ENCODE peak calls at places on chromosomes 5 and 9, in seven cellular contexts. K is brain microvascular endothelial cell; F is fibroblast of lung; G is heart right ventricle; L is Peyer's patch; P is BE2C; N is CD4-positive, alpha-beta T cell. R is an unnamed sample. For H3K27me3, the result is how much of the 10 kb centered on the place peaks cover.

GRCh38 chr9:107548298-107549142 is 59.0 kb upstream of the KLF4 start:
- DNase-seq in K (peak), F (peak), G (peak), L (peak), P (no peak), N (no peak), R (no peak)

GRCh38 chr5:14465086-14465485 is 116.5 kb upstream of the OTULINL start:
- DNase-seq in K (no peak), F (peak), G (no peak), L (no peak), P (no peak), N (no peak), R (no peak)

GRCh38 chr9:972512-973294 is 3.8 kb upstream of the DMRT3 start:
- DNase-seq in K (no peak), F (no peak), G (no peak), L (no peak), P (no peak), N (no peak), R (no peak)

GRCh38 chr9:26326473-26327044 is 566.0 kb downstream of the CAAP1 start:
- DNase-seq in K (peak), F (peak), G (peak), L (no peak), P (peak), N (no peak), R (no peak)

GRCh38 chr5:64144429-64145215 is 21.0 kb upstream of the RNF180 start:
- DNase-seq in K (peak), F (peak), G (no peak), L (no peak), P (no peak), N (no peak), R (no peak)

GRCh38 chr5:93395891-93396465 is 185.0 kb downstream of the NR2F1-AS1 start:
- DNase-seq in K (no peak), F (peak), G (no peak), L (no peak), P (no peak), N (no peak), R (no peak)

GRCh38 chr5:66222455-66222854 is 78.4 kb downstream of the SREK1 start:
- DNase-seq in K (no peak), F (no peak), G (no peak), L (no peak), P (no peak), N (no peak), R (no peak)

GRCh38 chr5:78162253-78162862 is 132.1 kb downstream of the AP3B1 start:
- DNase-seq in K (peak), F (peak), G (no peak), L (no peak), P (peak), N (no peak), R (peak)

GRCh38 chr5:123129811-123130210 is 40.8 kb downstream of the PRDM6 start:
- DNase-seq in K (no peak), F (no peak), G (no peak), L (no peak), P (no peak), N (no peak), R (no peak)

GRCh38 chr5:123487298-123487697 is 24.7 kb upstream of the CSNK1G3 start:
- DNase-seq in K (peak), F (peak), G (no peak), L (no peak), P (no peak), N (no peak), R (no peak)

GRCh38 chr9:18855636-18856035 is 177.4 kb downstream of the SAXO1 start:
- DNase-seq in K (no peak), F (no peak), G (peak), L (no peak), P (no peak), N (no peak), R (no peak)

GRCh38 chr9:19114680-19115270 is 12.1 kb upstream of the HAUS6 start:
- DNase-seq in K (no peak), F (no peak), G (no peak), L (no peak), P (no peak), N (no peak), R (no peak)

GRCh38 chr5:34923694-34924461 is 5.5 kb upstream of the DNAJC21 start:
- DNase-seq in K (peak), F (peak), G (no peak), L (peak), P (no peak), N (no peak), R (no peak)

DNA sequence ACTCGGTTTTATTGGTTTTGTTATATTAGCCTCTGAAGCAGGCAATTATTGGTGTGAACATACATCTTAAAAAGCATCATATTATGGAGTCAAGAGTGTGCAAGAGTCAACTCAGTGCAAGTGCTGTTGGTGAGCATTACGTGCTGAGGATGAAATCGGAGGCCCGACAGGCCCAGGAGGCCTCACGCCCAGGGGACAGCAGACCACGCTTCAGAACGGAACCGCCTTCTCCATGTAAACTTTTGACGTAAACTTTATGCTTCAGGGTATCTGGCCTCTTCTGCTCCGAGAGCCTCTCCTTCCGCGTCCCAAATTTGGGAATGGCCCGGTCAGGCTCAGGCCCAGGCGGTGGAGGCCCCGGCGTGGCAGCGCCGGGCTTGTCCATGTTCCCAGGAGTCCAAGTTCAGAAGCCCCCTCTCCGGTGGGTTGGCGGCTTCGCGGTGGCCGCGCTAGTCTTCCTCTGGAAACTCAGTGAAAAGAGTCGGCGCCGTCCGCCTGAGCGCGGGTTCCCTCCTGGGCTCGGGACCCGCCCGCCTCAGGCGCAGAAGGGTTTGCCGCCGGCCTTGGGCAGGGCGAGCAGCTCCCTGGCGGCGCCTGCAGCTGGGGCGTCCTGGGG is 5.2 kb downstream of the IRX4 start:
- DNase-seq in K (no peak), F (peak), G (no peak), L (no peak), P (no peak), N (no peak), R (no peak)
- H3K27me3 ChIP-seq in K (half or more), F (half or more), G (half or more), L (under half), P (half or more), N (half or more), R (under half)

DNA sequence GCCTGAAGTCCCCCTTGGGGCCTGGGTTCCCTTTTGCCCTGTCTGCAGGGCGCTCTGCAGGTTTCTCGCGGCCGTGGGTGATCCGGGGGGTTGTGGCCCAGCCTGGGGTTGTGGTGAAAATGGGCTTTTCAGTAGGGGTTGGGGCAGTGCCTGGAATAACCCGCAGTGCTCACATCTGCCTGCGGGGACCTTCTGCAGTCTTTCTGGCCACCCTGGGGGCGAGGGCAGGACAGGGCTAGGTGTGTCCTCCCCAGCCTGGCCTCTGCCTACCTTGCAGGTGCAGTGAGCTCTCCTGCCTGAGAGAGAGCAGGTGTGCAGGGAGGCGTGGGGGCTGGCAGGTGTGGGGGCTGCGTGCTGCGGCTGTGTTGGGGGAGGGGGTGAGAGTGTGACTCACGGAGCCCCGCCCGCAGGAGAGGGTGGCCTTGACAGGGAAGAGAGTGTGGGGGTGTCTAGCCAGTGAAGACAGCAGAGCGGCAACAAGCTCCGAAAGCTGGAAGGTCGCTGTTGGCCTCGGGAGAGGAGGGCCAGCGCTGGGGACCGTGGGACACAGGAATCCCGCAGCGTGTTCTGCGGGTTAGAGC is 131.4 kb downstream of the MRPL36 start:
- DNase-seq in K (no peak), F (no peak), G (no peak), L (no peak), P (no peak), N (no peak), R (no peak)
- H3K27me3 ChIP-seq in K (under half), F (under half), G (half or more), L (under half), P (half or more), N (half or more), R (under half)

DNA sequence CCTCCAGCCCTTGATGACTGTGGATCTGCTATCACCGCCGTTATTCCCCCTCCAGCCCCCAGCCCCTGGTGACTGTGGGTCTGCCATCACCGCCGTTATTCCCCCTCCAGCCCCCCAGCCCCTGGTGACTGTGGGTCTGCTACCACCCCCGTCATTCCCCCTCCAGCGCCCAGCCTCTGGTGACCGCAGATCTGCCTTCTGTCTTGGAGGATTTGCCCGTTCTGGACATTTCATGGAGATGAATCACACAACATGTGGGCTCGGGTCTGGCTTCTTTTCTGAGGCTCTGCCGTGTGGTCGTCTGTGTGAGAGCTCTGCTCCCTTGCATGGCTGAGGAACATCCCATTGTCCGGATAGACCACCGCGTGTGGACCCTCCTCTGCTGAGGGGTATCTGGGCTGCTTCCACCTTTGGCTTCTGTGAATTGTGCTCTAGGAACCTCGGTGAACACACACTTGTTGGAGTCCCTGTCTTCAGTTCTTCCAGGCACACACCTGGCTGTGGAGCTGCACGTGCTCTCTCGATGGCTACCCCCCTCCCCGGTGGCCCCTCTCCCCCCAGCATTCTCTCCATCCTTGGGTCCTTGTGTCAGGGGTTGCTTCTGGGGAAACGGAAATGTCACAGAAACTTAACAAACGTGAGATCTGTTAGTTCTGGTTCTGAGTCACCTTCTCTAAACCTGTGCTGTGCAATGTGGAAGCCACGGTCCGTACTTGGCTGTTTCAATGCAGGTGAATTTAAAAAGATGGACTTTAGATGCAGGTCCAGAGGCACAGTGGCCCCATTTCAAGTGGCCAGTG is 105.3 kb upstream of the COL5A1 start:
- DNase-seq in K (peak), F (peak), G (no peak), L (no peak), P (no peak), N (no peak), R (no peak)
- H3K27me3 ChIP-seq in K (under half), F (under half), G (under half), L (under half), P (under half), N (under half), R (under half)

GRCh38 chr5:178464431-178465048 is 125.7 kb downstream of the COL23A1 start:
- DNase-seq in K (no peak), F (no peak), G (no peak), L (peak), P (no peak), N (no peak), R (no peak)
- H3K27me3 ChIP-seq in K (under half), F (under half), G (under half), L (under half), P (under half), N (under half), R (under half)

GRCh38 chr9:117315236-117315635 is 99.6 kb downstream of the ASTN2 start:
- DNase-seq in K (no peak), F (no peak), G (no peak), L (no peak), P (no peak), N (no peak), R (no peak)

GRCh38 chr9:117314021-117314420 is 100.8 kb downstream of the ASTN2 start:
- DNase-seq in K (no peak), F (no peak), G (no peak), L (no peak), P (no peak), N (no peak), R (no peak)

GRCh38 chr9:117317192-117317591 is 97.7 kb downstream of the ASTN2 start:
- DNase-seq in K (no peak), F (no peak), G (no peak), L (no peak), P (no peak), N (no peak), R (no peak)
- H3K27me3 ChIP-seq in K (under half), F (under half), G (under half), L (under half), P (under half), N (under half), R (under half)